ENCODE peak calls at places on chromosomes 4 and X, in seven cellular contexts. E, K, Z, R, I, W and C are unnamed samples.

GRCh38 chr4:13088726-13089658 is 395.1 kb downstream of the RAB28 start:
- DNase-seq in W (no peak), R (no peak), E (peak; percentile 1), K (no peak), Z (no peak), I (peak; percentile 37), C (peak; percentile 3)

GRCh38 chrX:29478336-29479069 is 736.9 kb upstream of the MAGEB2 start:
- DNase-seq in Z (peak; percentile 13), R (no peak), I (peak; percentile 74), K (no peak), E (peak; percentile 1), W (peak; percentile 32), C (peak; percentile 24)

GRCh38 chr4:3657917-3658913 is 108.0 kb upstream of the ADRA2C start:
- DNase-seq in W (no peak), E (no peak), I (peak; percentile 51), Z (no peak), R (peak; percentile 20), K (peak; percentile 89), C (peak; percentile 76)

GRCh38 chr4:76680934-76681333 is 217.0 kb downstream of the SOWAHB start:
- DNase-seq in W (no peak), K (no peak), Z (no peak), R (no peak), E (no peak), I (no peak), C (no peak)

GRCh38 chr4:153448003-153448731 is 18.0 kb upstream of the TMEM131L start:
- DNase-seq in K (no peak), Z (no peak), W (peak; percentile 9), R (no peak), E (peak; percentile 16), I (peak; percentile 37), C (peak; percentile 21)

GRCh38 chrX:23662187-23662586 is 5.1 kb upstream of the PRDX4 start:
- DNase-seq in W (no peak), Z (no peak), I (no peak), K (no peak), R (no peak), E (no peak), C (no peak)

GRCh38 chr4:99679204-99679603 is 21.6 kb upstream of the C4orf54 start:
- DNase-seq in K (peak; percentile 73), I (peak; percentile 60), E (peak; percentile 12), W (no peak), Z (no peak), R (peak; percentile 2), C (no peak)

GRCh38 chrX:149871940-149872339 is 9.0 kb upstream of the MAGEA8 start:
- DNase-seq in I (peak; percentile 27), K (no peak), E (no peak), W (peak; percentile 42), R (no peak), Z (no peak), C (no peak)

GRCh38 chr4:61462451-61463326 is 262.6 kb downstream of the ADGRL3 start:
- DNase-seq in R (no peak), Z (no peak), K (no peak), E (no peak), I (no peak), W (no peak), C (no peak)

GRCh38 chr4:98501383-98501782 is 157.0 kb downstream of the TSPAN5 start:
- DNase-seq in I (no peak), E (no peak), R (no peak), Z (no peak), W (no peak), K (no peak), C (no peak)

GRCh38 chr4:57691370-57691769 is 581.2 kb upstream of the IGFBP7 start:
- DNase-seq in R (no peak), Z (no peak), K (no peak), I (no peak), E (no peak), W (no peak), C (no peak)

GRCh38 chrX:101749436-101749835 is 89.8 kb upstream of the ARMCX2 start:
- DNase-seq in K (no peak), I (peak; percentile 6), E (no peak), W (no peak), R (no peak), Z (no peak), C (peak; percentile 0)

GRCh38 chr4:75702919-75703411 is 21.4 kb upstream of the USO1 start:
- DNase-seq in I (no peak), W (no peak), K (no peak), R (no peak), E (no peak), Z (no peak), C (no peak)

GRCh38 chr4:75005727-75006126 is 72.8 kb downstream of the PARM1 start:
- DNase-seq in K (no peak), R (no peak), I (no peak), Z (no peak), E (no peak), W (no peak), C (no peak)